ENCODE peak calls at places on chromosomes 7 and 10, in five cellular contexts. Q, C, W, K and D are unnamed samples.

GRCh38 chr7:86814980-86815379 is 171.3 kb downstream of the GRM3 start:
- DNase-seq in K (no peak), C (no peak), Q (no peak), W (no peak), D (peak; percentile 77)

GRCh38 chr10:27618906-27619305 is 114.8 kb downstream of the RAB18 start:
- DNase-seq in Q (no peak), C (no peak), W (no peak), K (no peak), D (no peak)

GRCh38 chr7:140142031-140142430 is 34.8 kb downstream of the KDM7A start:
- DNase-seq in K (no peak), C (no peak), Q (no peak), W (no peak), D (no peak)

GRCh38 chr10:82266438-82266837 is 391.4 kb downstream of the NRG3 start:
- DNase-seq in C (no peak), W (no peak), K (no peak), Q (no peak), D (no peak)

GRCh38 chr7:40880581-40880980 is 745.8 kb downstream of the SUGCT start:
- DNase-seq in C (peak; percentile 6), K (no peak), Q (no peak), W (no peak), D (no peak)

GRCh38 chr7:27636326-27637006 is 26.2 kb downstream of the HIBADH start:
- DNase-seq in Q (no peak), W (no peak), C (no peak), K (no peak), D (no peak)

GRCh38 chr7:20513897-20514296 is 101.6 kb upstream of the ABCB5 start:
- DNase-seq in C (no peak), Q (no peak), K (no peak), W (no peak), D (no peak)

GRCh38 chr10:27819781-27820531 is 74.3 kb upstream of the MKX start:
- DNase-seq in Q (peak; percentile 65), K (no peak), W (no peak), C (no peak), D (no peak)

GRCh38 chr7:158110661-158111555 is 476.7 kb downstream of the PTPRN2 start:
- DNase-seq in K (no peak), C (no peak), Q (no peak), W (no peak), D (peak; percentile 94)

GRCh38 chr7:138890782-138891445 is 90.3 kb downstream of the KIAA1549 start:
- DNase-seq in Q (no peak), W (no peak), C (peak; percentile 69), K (no peak), D (no peak)

GRCh38 chr10:132688580-132689420 is 97.1 kb downstream of the NKX6-2 start:
- DNase-seq in Q (no peak), C (no peak), W (no peak), K (no peak), D (no peak)

GRCh38 chr7:73509463-73509862 is 12.6 kb downstream of the BAZ1B start:
- DNase-seq in C (no peak), Q (no peak), W (no peak), K (no peak), D (no peak)

GRCh38 chr10:29991382-29991781 is 68.0 kb downstream of the JCAD start:
- DNase-seq in C (no peak), W (no peak), Q (no peak), K (no peak), D (no peak)

GRCh38 chr10:125795111-125795510 is 19.5 kb upstream of the MMP21 start:
- DNase-seq in W (no peak), K (no peak), C (no peak), Q (peak; percentile 53), D (no peak)

GRCh38 chr10:36534471-36535002 is 590.9 kb upstream of the ANKRD30A start:
- DNase-seq in Q (no peak), W (no peak), K (no peak), C (peak; percentile 88), D (no peak)

GRCh38 chr10:77159538-77160110 is 478.0 kb downstream of the KCNMA1 start:
- DNase-seq in W (no peak), C (no peak), K (no peak), Q (no peak), D (no peak)

GRCh38 chr7:24576171-24577052 is 3.2 kb downstream of the PALS2 start:
- DNase-seq in K (no peak), Q (peak; percentile 7), C (peak; percentile 69), W (no peak), D (peak; percentile 65)

GRCh38 chr10:124670849-124671248 is 73.3 kb downstream of the FAM53B start:
- DNase-seq in W (no peak), K (no peak), Q (no peak), C (no peak), D (peak; percentile 3)

GRCh38 chr10:110759523-110759922 is 112.2 kb upstream of the PDCD4 start:
- DNase-seq in Q (no peak), W (no peak), K (no peak), C (no peak), D (no peak)

GRCh38 chr10:129655007-129655678 is 188.1 kb downstream of the MGMT start:
- DNase-seq in C (no peak), Q (no peak), W (no peak), K (no peak), D (no peak)

GRCh38 chr7:33554576-33554975 is 350.8 kb upstream of the BMPER start:
- DNase-seq in C (no peak), K (no peak), W (no peak), Q (no peak), D (no peak)

GRCh38 chr7:44639701-44640321 is 33.4 kb downstream of the OGDH start:
- DNase-seq in W (no peak), C (peak; percentile 68), Q (peak; percentile 42), K (no peak), D (no peak)

GRCh38 chr7:157150825-157151412 is 12.2 kb downstream of the UBE3C start:
- DNase-seq in Q (peak; percentile 16), C (no peak), K (no peak), W (no peak), D (no peak)

GRCh38 chr10:69335063-69335587 is 56.8 kb downstream of the HK1 start:
- DNase-seq in Q (peak; percentile 72), W (peak; percentile 46), K (no peak), C (no peak), D (no peak)

GRCh38 chr10:45424668-45425404 is 50.8 kb downstream of the ALOX5 start:
- DNase-seq in Q (no peak), W (no peak), C (no peak), K (no peak), D (no peak)

GRCh38 chr10:79286318-79286951 is 60.8 kb upstream of the PPIF start:
- DNase-seq in Q (peak; percentile 64), K (peak; percentile 53), C (no peak), W (peak; percentile 85), D (no peak)

GRCh38 chr7:12032146-12032545 is 178.9 kb upstream of the TMEM106B start:
- DNase-seq in K (no peak), C (no peak), W (no peak), Q (no peak), D (no peak)

GRCh38 chr7:33109758-33110238 is 594 bp upstream of the RP9 start:
- DNase-seq in K (no peak), W (no peak), Q (no peak), C (no peak), D (no peak)

GRCh38 chr10:69359089-69360025 is 57.4 kb downstream of the TACR2 start:
- DNase-seq in Q (no peak), C (no peak), W (peak; percentile 66), K (no peak), D (no peak)

GRCh38 chr10:34504534-34504933 is 310.6 kb downstream of the PARD3 start:
- DNase-seq in W (no peak), Q (no peak), K (no peak), C (peak; percentile 8), D (peak; percentile 53)

GRCh38 chr10:91564026-91564425 is 68.8 kb downstream of the PPP1R3C start:
- DNase-seq in W (no peak), Q (no peak), K (no peak), C (no peak), D (no peak)